ENCODE peak calls at places on chromosome 14, in nine cellular contexts. B is T-helper 22 cell; U is natural killer cell treated with Interleukin-12 subunit alpha and Interleukin-12 subunit beta and Interleukin-15 and Interleukin-18, amount 100 ng/mL, for 72 hours; A is CMK; Z is HEK293T; T is NCI-H1436; M is islet precursor cell; C is C1 segment of cervical spinal cord; H is uterus. N is an unnamed sample.

GRCh38 chr14:64092338-64092737 is 201.8 kb downstream of the ESR2 start:
- DNase-seq in C (no peak), M (no peak), Z (no peak), H (no peak), B (no peak), U (no peak), T (no peak), A (no peak), N (no peak)

GRCh38 chr14:54766276-54767138 is 136.1 kb downstream of the GCH1 start:
- DNase-seq in C (no peak), M (no peak), A (no peak), T (no peak), H (no peak), U (no peak), B (no peak), Z (no peak), N (no peak)

GRCh38 chr14:100030441-100031153 is 34.6 kb upstream of the EVL start:
- DNase-seq in A (no peak), C (no peak), H (no peak), M (no peak), U (no peak), Z (no peak), B (no peak), T (no peak), N (no peak)

GRCh38 chr14:58607131-58607531 is 30.6 kb upstream of the DACT1 start:
- DNase-seq in A (no peak), M (peak; percentile 84), U (no peak), B (no peak), T (no peak), C (no peak), Z (no peak), H (no peak), N (no peak)

GRCh38 chr14:99203080-99203479 is 68.9 kb downstream of the BCL11B start:
- DNase-seq in H (no peak), T (no peak), A (no peak), B (no peak), C (no peak), Z (no peak), U (no peak), M (no peak), N (no peak)

GRCh38 chr14:21038416-21039058 is 3.6 kb upstream of the RNASE7 start:
- DNase-seq in U (no peak), B (no peak), A (no peak), M (no peak), T (no peak), C (no peak), H (no peak), Z (no peak), N (no peak)

GRCh38 chr14:32657081-32657480 is 281.6 kb upstream of the NPAS3 start:
- DNase-seq in A (no peak), Z (no peak), H (no peak), B (no peak), U (no peak), T (no peak), C (peak; percentile 33), M (no peak), N (peak; percentile 17)

GRCh38 chr14:78297843-78298242 is 127.7 kb downstream of the NRXN3 start:
- DNase-seq in C (no peak), U (no peak), T (no peak), Z (no peak), B (no peak), A (no peak), M (no peak), H (no peak), N (no peak)

GRCh38 chr14:70018713-70019201 is 139.5 kb downstream of the SMOC1 start:
- DNase-seq in T (no peak), B (no peak), C (peak; percentile 12), A (no peak), U (no peak), M (no peak), Z (no peak), H (peak; percentile 51), N (no peak)

GRCh38 chr14:96274122-96274910 is 18.3 kb downstream of the BDKRB1 start:
- DNase-seq in U (no peak), Z (no peak), C (no peak), H (no peak), M (peak; percentile 50), B (no peak), A (no peak), T (no peak), N (peak; percentile 49)

GRCh38 chr14:97301931-97302559 is 504.9 kb downstream of the VRK1 start:
- DNase-seq in Z (no peak), T (no peak), H (no peak), A (no peak), U (no peak), B (no peak), C (no peak), M (no peak), N (no peak)

GRCh38 chr14:103552811-103553210 is 9.6 kb downstream of the BAG5 start:
- DNase-seq in U (peak; percentile 37), H (no peak), T (no peak), B (no peak), A (no peak), C (no peak), Z (no peak), M (no peak), N (no peak)

GRCh38 chr14:38526841-38527501 is 271.1 kb upstream of the CLEC14A start:
- DNase-seq in M (no peak), T (no peak), U (no peak), Z (no peak), B (no peak), H (no peak), C (no peak), A (no peak), N (no peak)

GRCh38 chr14:101628471-101628966 is 67.2 kb downstream of the DIO3 start:
- DNase-seq in T (peak; percentile 77), U (peak; percentile 82), H (peak; percentile 83), M (peak; percentile 88), C (peak; percentile 24), A (peak; percentile 32), Z (peak; percentile 88), B (peak; percentile 43), N (peak; percentile 36)

GRCh38 chr14:94665121-94665520 is 52.9 kb downstream of the SERPINA3 start:
- DNase-seq in T (no peak), B (no peak), A (no peak), U (no peak), C (no peak), Z (no peak), H (no peak), M (peak; percentile 36), N (no peak)

GRCh38 chr14:89428556-89429196 is 11.6 kb upstream of the FOXN3 start:
- DNase-seq in Z (no peak), B (no peak), A (no peak), M (peak; percentile 81), T (peak; percentile 57), C (no peak), H (peak; percentile 27), U (no peak), N (no peak)

GRCh38 chr14:71242237-71242748 is 335.0 kb downstream of the PCNX1 start:
- DNase-seq in B (no peak), U (no peak), H (peak; percentile 58), Z (no peak), T (no peak), C (no peak), A (no peak), M (no peak), N (no peak)

GRCh38 chr14:99872786-99873440 is 79.7 kb downstream of the EML1 start:
- DNase-seq in M (no peak), H (no peak), B (no peak), Z (no peak), A (no peak), T (no peak), C (no peak), U (no peak), N (no peak)

GRCh38 chr14:92558319-92558718 is 44.7 kb downstream of the RIN3 start:
- DNase-seq in Z (no peak), M (no peak), T (no peak), B (no peak), H (no peak), C (no peak), U (no peak), A (no peak), N (no peak)